ENCODE peak calls at places on chromosomes 13 and 19, in four cellular contexts. R, V, J and A are unnamed samples.

GRCh38 chr13:79861731-79862130 is 380.8 kb downstream of the NDFIP2 start:
- DNase-seq in R (no peak), V (no peak), J (no peak), A (no peak)

GRCh38 chr13:22090114-22090513 is 419.2 kb downstream of the FGF9 start:
- DNase-seq in R (no peak), V (no peak), J (no peak), A (no peak)

GRCh38 chr13:68257111-68257842 is 1027.1 kb upstream of the PCDH9 start:
- DNase-seq in R (no peak), V (no peak), J (no peak), A (no peak)

GRCh38 chr13:84607614-84608013 is 725.3 kb upstream of the SLITRK1 start:
- DNase-seq in R (no peak), V (peak), J (no peak), A (no peak)

GRCh38 chr19:19305696-19306095 is 14.6 kb downstream of the SUGP1 start:
- DNase-seq in R (no peak), V (no peak), J (no peak), A (no peak)

GRCh38 chr19:37975071-37975470 is 68.1 kb downstream of the SIPA1L3 start:
- DNase-seq in R (no peak), V (no peak), J (no peak), A (no peak)

GRCh38 chr19:32908641-32909190 is 39.1 kb upstream of the SLC7A9 start:
- DNase-seq in R (no peak), V (no peak), J (no peak), A (no peak)

GRCh38 chr13:42703740-42704139 is 77.6 kb upstream of the FAM216B start:
- DNase-seq in R (no peak), V (no peak), J (no peak), A (no peak)

GRCh38 chr13:20161275-20161950 is 561 bp upstream of the GJA3 start:
- DNase-seq in R (no peak), V (no peak), J (no peak), A (peak)

GRCh38 chr13:21671793-21672680 is 1.2 kb downstream of the FGF9 start:
- DNase-seq in R (no peak), V (no peak), J (no peak), A (no peak)

GRCh38 chr13:44763604-44764311 is 187.6 kb upstream of the TSC22D1 start:
- DNase-seq in R (no peak), V (no peak), J (no peak), A (no peak)

GRCh38 chr13:23945612-23946011 is 48.3 kb upstream of the C1QTNF9B start:
- DNase-seq in R (no peak), V (no peak), J (peak), A (no peak)

GRCh38 chr19:35553385-35554000 is 8.1 kb downstream of the TMEM147 start:
- DNase-seq in R (no peak), V (no peak), J (no peak), A (no peak)

GRCh38 chr13:110274687-110275086 is 32.3 kb downstream of the COL4A1 start:
- DNase-seq in R (no peak), V (no peak), J (no peak), A (no peak)

GRCh38 chr13:41613984-41614581 is 156.7 kb downstream of the RGCC start:
- DNase-seq in R (no peak), V (peak), J (no peak), A (no peak)

GRCh38 chr13:107681611-107682010 is 533.7 kb downstream of the LIG4 start:
- DNase-seq in R (no peak), V (no peak), J (no peak), A (no peak)